ENCODE peak calls at places on chromosomes 16 and 17, in five cellular contexts. One of them, this sample, is unnamed.

GRCh38 chr16:72172105-72173034 is at the start of gene PMFBP1:
- DNase-seq in Ammon's horn: peak
- DNase-seq in AML-193: peak
- DNase-seq in RCC 7860: peak
- DNase-seq in tibial artery: peak
- DNase-seq in this sample: peak

GRCh38 chr17:82650723-82651122 is 2.5 kb upstream of the WDR45B start:
- DNase-seq in Ammon's horn: no peak
- DNase-seq in AML-193: no peak
- DNase-seq in RCC 7860: no peak
- DNase-seq in tibial artery: no peak
- DNase-seq in this sample: no peak

GRCh38 chr17:41167561-41167960 is 460 bp downstream of the KRTAP4-3 start:
- DNase-seq in Ammon's horn: no peak
- DNase-seq in AML-193: no peak
- DNase-seq in RCC 7860: no peak
- DNase-seq in tibial artery: no peak
- DNase-seq in this sample: no peak

GRCh38 chr17:1045456-1045855 is 48.5 kb downstream of the TIMM22 start:
- DNase-seq in Ammon's horn: no peak
- DNase-seq in AML-193: no peak
- DNase-seq in RCC 7860: no peak
- DNase-seq in tibial artery: no peak
- DNase-seq in this sample: no peak

GRCh38 chr16:87470332-87470731 is 22.5 kb downstream of the ZCCHC14 start:
- DNase-seq in Ammon's horn: no peak
- DNase-seq in AML-193: no peak
- DNase-seq in RCC 7860: no peak
- DNase-seq in tibial artery: no peak
- DNase-seq in this sample: no peak

GRCh38 chr17:40417258-40417608 is 463 bp downstream of the TOP2A start:
- DNase-seq in Ammon's horn: no peak
- DNase-seq in AML-193: peak
- DNase-seq in RCC 7860: no peak
- DNase-seq in tibial artery: no peak
- DNase-seq in this sample: no peak

GRCh38 chr16:8622315-8622656 is 788 bp downstream of the METTL22 start:
- DNase-seq in Ammon's horn: no peak
- DNase-seq in AML-193: no peak
- DNase-seq in RCC 7860: no peak
- DNase-seq in tibial artery: no peak
- DNase-seq in this sample: no peak

GRCh38 chr17:52064791-52065211 is 93.7 kb downstream of the CA10 start:
- DNase-seq in Ammon's horn: no peak
- DNase-seq in AML-193: no peak
- DNase-seq in RCC 7860: peak
- DNase-seq in tibial artery: no peak
- DNase-seq in this sample: no peak

GRCh38 chr16:67296422-67296821 is 17.1 kb downstream of the PLEKHG4 start:
- DNase-seq in Ammon's horn: no peak
- DNase-seq in AML-193: no peak
- DNase-seq in RCC 7860: no peak
- DNase-seq in tibial artery: no peak
- DNase-seq in this sample: no peak

GRCh38 chr16:165539-166374 is at the start of gene HBM:
- DNase-seq in Ammon's horn: no peak
- DNase-seq in AML-193: no peak
- DNase-seq in RCC 7860: no peak
- DNase-seq in tibial artery: no peak
- DNase-seq in this sample: no peak

GRCh38 chr17:59641799-59642484 is 22.2 kb downstream of the CLTC start:
- DNase-seq in Ammon's horn: no peak
- DNase-seq in AML-193: peak
- DNase-seq in RCC 7860: no peak
- DNase-seq in tibial artery: no peak
- DNase-seq in this sample: no peak

GRCh38 chr17:59616253-59616920 is 3.3 kb upstream of the CLTC start:
- DNase-seq in Ammon's horn: no peak
- DNase-seq in AML-193: no peak
- DNase-seq in RCC 7860: no peak
- DNase-seq in tibial artery: no peak
- DNase-seq in this sample: no peak

GRCh38 chr16:21159281-21159951 is 942 bp downstream of the LDAF1 start:
- DNase-seq in Ammon's horn: no peak
- DNase-seq in AML-193: peak
- DNase-seq in RCC 7860: no peak
- DNase-seq in tibial artery: peak
- DNase-seq in this sample: no peak

GRCh38 chr17:35849469-35850348 is 19.0 kb downstream of the HEATR9 start:
- DNase-seq in Ammon's horn: peak
- DNase-seq in AML-193: peak
- DNase-seq in RCC 7860: peak
- DNase-seq in tibial artery: no peak
- DNase-seq in this sample: no peak

GRCh38 chr16:46745594-46745993 is 2.5 kb downstream of the MYLK3 start:
- DNase-seq in Ammon's horn: no peak
- DNase-seq in AML-193: no peak
- DNase-seq in RCC 7860: no peak
- DNase-seq in tibial artery: no peak
- DNase-seq in this sample: no peak

GRCh38 chr17:80445152-80446110 is 30.5 kb downstream of the ENDOV start:
- DNase-seq in Ammon's horn: peak
- DNase-seq in AML-193: no peak
- DNase-seq in RCC 7860: no peak
- DNase-seq in tibial artery: no peak
- DNase-seq in this sample: no peak

GRCh38 chr16:85619089-85619850 is 6.1 kb downstream of the GSE1 start:
- DNase-seq in Ammon's horn: no peak
- DNase-seq in AML-193: no peak
- DNase-seq in RCC 7860: no peak
- DNase-seq in tibial artery: no peak
- DNase-seq in this sample: no peak

GRCh38 chr16:53052519-53053501 is at the start of gene CHD9NB:
- DNase-seq in Ammon's horn: no peak
- DNase-seq in AML-193: peak
- DNase-seq in RCC 7860: peak
- DNase-seq in tibial artery: no peak
- DNase-seq in this sample: peak

GRCh38 chr17:5897320-5897911 is 172.8 kb upstream of the WSCD1 start:
- DNase-seq in Ammon's horn: peak
- DNase-seq in AML-193: no peak
- DNase-seq in RCC 7860: no peak
- DNase-seq in tibial artery: no peak
- DNase-seq in this sample: no peak

GRCh38 chr16:3583303-3584038 is 6.3 kb upstream of the NLRC3 start:
- DNase-seq in Ammon's horn: no peak
- DNase-seq in AML-193: no peak
- DNase-seq in RCC 7860: no peak
- DNase-seq in tibial artery: no peak
- DNase-seq in this sample: no peak

GRCh38 chr17:39195568-39196160 is 1.8 kb downstream of the CACNB1 start:
- DNase-seq in Ammon's horn: no peak
- DNase-seq in AML-193: no peak
- DNase-seq in RCC 7860: no peak
- DNase-seq in tibial artery: peak
- DNase-seq in this sample: no peak